ENCODE peak calls at places on chromosome 15, in ten cellular contexts. R, X, U, B, A, M, Z, T, L and Y are unnamed samples.

GRCh38 chr15:75145027-75145841 is 56.4 kb upstream of the C15orf39 start:
- DNase-seq in Z (no peak), X (no peak), T (no peak), L (no peak), R (no peak), A (no peak), U (no peak), M (no peak), B (no peak), Y (no peak)

GRCh38 chr15:96297783-96298182 is 32.7 kb upstream of the NR2F2 start:
- DNase-seq in L (no peak), U (no peak), B (no peak), X (no peak), T (no peak), A (no peak), R (no peak), M (no peak), Z (no peak), Y (no peak)

GRCh38 chr15:77859491-77860060 is 217.9 kb downstream of the TBC1D2B start:
- DNase-seq in A (no peak), R (no peak), L (no peak), Z (no peak), B (no peak), U (no peak), T (no peak), X (no peak), M (peak; percentile 22), Y (no peak)

GRCh38 chr15:62887113-62887570 is 155.4 kb upstream of the TPM1 start:
- DNase-seq in M (no peak), U (no peak), L (no peak), R (no peak), B (no peak), A (no peak), X (no peak), Z (no peak), T (no peak), Y (peak; percentile 56)

GRCh38 chr15:43127752-43128151 is 5.6 kb upstream of the TMEM62 start:
- DNase-seq in T (no peak), Z (no peak), A (no peak), M (no peak), B (no peak), X (no peak), L (no peak), R (no peak), U (peak; percentile 30), Y (no peak)

GRCh38 chr15:50939911-50940310 is 31.4 kb downstream of the AP4E1 start:
- DNase-seq in Z (peak; percentile 71), L (no peak), B (no peak), U (no peak), A (no peak), T (no peak), X (no peak), M (no peak), R (no peak), Y (no peak)

GRCh38 chr15:41630616-41631218 is 29.5 kb upstream of the MGA start:
- DNase-seq in R (no peak), T (no peak), A (no peak), Z (no peak), X (no peak), M (no peak), L (no peak), B (no peak), U (no peak), Y (no peak)

GRCh38 chr15:85639752-85640381 is 154.9 kb downstream of the KLHL25 start:
- DNase-seq in X (no peak), Z (no peak), R (no peak), U (no peak), A (peak; percentile 21), B (no peak), M (no peak), T (no peak), L (no peak), Y (no peak)

GRCh38 chr15:71634820-71635219 is 175.5 kb upstream of the NR2E3 start:
- DNase-seq in U (no peak), T (peak; percentile 15), X (no peak), A (no peak), Z (peak; percentile 16), B (no peak), M (no peak), R (peak; percentile 29), L (no peak), Y (peak; percentile 24)

GRCh38 chr15:70493787-70494514 is 269.4 kb downstream of the UACA start:
- DNase-seq in U (peak; percentile 34), T (no peak), A (peak; percentile 23), Z (no peak), X (peak; percentile 63), L (no peak), R (no peak), B (no peak), M (no peak), Y (no peak)

GRCh38 chr15:27535445-27536129 is 563.5 kb downstream of the OCA2 start:
- DNase-seq in Z (no peak), B (no peak), X (no peak), R (no peak), M (no peak), T (no peak), L (no peak), A (no peak), U (no peak), Y (peak; percentile 33)

GRCh38 chr15:73934281-73934680 is 8.0 kb downstream of the LOXL1 start:
- DNase-seq in Z (no peak), M (peak; percentile 25), U (no peak), B (no peak), T (no peak), R (no peak), A (no peak), X (no peak), L (no peak), Y (no peak)

GRCh38 chr15:50968353-50968752 is 59.9 kb downstream of the AP4E1 start:
- DNase-seq in B (no peak), U (no peak), A (no peak), R (no peak), T (no peak), Z (no peak), X (no peak), M (no peak), L (no peak), Y (no peak)

GRCh38 chr15:40111888-40112287 is 3.2 kb upstream of the BMF start:
- DNase-seq in M (no peak), Z (no peak), T (no peak), B (no peak), A (peak; percentile 15), X (no peak), R (no peak), L (no peak), U (no peak), Y (no peak)

GRCh38 chr15:41805711-41806110 is 22.2 kb upstream of the JMJD7 start:
- DNase-seq in X (no peak), Z (no peak), B (no peak), L (no peak), R (no peak), A (no peak), U (no peak), M (no peak), T (no peak), Y (no peak)

GRCh38 chr15:70466895-70467529 is 296.3 kb downstream of the UACA start:
- DNase-seq in M (no peak), X (peak; percentile 80), A (peak; percentile 69), B (no peak), T (peak; percentile 85), U (peak; percentile 72), Z (peak; percentile 28), L (peak; percentile 15), R (peak; percentile 56), Y (peak; percentile 75)

GRCh38 chr15:57537072-57537471 is 54.6 kb upstream of the MYZAP start:
- DNase-seq in M (no peak), R (peak; percentile 62), A (no peak), L (peak; percentile 31), B (no peak), Z (peak; percentile 53), X (peak; percentile 71), U (no peak), T (peak; percentile 72), Y (no peak)